ENCODE peak calls at places on chromosome 7, in eight cellular contexts. O is stimulated activated CD8-positive, alpha-beta memory T cell treated with anti-CD3 and anti-CD28 coated beads, Interleukin-2, amount 100 ng/mL, for 1 hour; C is adipocyte; X is BJ; Z is GM13976; T is left lobe of liver; Y is hippocampal formation; F is NCI-H345. H is an unnamed sample.

GRCh38 chr7:150407588-150408392 is 28.7 kb downstream of the ZNF775 start:
- DNase-seq in O (no peak), C (no peak), X (no peak), Z (no peak), T (no peak), Y (no peak), F (no peak), H (no peak)

GRCh38 chr7:102077081-102077480 is 209.6 kb upstream of the SH2B2 start:
- DNase-seq in O (no peak), C (no peak), X (no peak), Z (no peak), T (peak; percentile 30), Y (no peak), F (no peak), H (no peak)

GRCh38 chr7:139699640-139700504 is 77.9 kb downstream of the HIPK2 start:
- DNase-seq in O (no peak), C (no peak), X (no peak), Z (no peak), T (no peak), Y (no peak), F (no peak), H (no peak)

GRCh38 chr7:150941351-150941982 is 36.7 kb downstream of the KCNH2 start:
- DNase-seq in O (no peak), C (no peak), X (no peak), Z (no peak), T (no peak), Y (no peak), F (peak; percentile 41), H (no peak)

GRCh38 chr7:45035371-45035770 is 35.4 kb downstream of the CCM2 start:
- DNase-seq in O (no peak), C (no peak), X (no peak), Z (no peak), T (no peak), Y (no peak), F (no peak), H (no peak)

GRCh38 chr7:98186452-98187137 is 24.6 kb upstream of the BHLHA15 start:
- DNase-seq in O (no peak), C (no peak), X (no peak), Z (no peak), T (no peak), Y (no peak), F (no peak), H (no peak)

GRCh38 chr7:40717242-40717641 is 582.4 kb downstream of the SUGCT start:
- DNase-seq in O (no peak), C (no peak), X (no peak), Z (no peak), T (peak; percentile 60), Y (no peak), F (no peak), H (peak; percentile 98)

GRCh38 chr7:148912758-148913541 is 28.9 kb upstream of the EZH2 start:
- DNase-seq in O (no peak), C (no peak), X (no peak), Z (peak; percentile 58), T (no peak), Y (no peak), F (no peak), H (no peak)

GRCh38 chr7:103141753-103142404 is 7.0 kb downstream of the NAPEPLD start:
- DNase-seq in O (no peak), C (no peak), X (no peak), Z (no peak), T (no peak), Y (no peak), F (no peak), H (peak; percentile 80)

GRCh38 chr7:55476071-55476803 is 96.1 kb downstream of the VOPP1 start:
- DNase-seq in O (no peak), C (peak; percentile 41), X (no peak), Z (no peak), T (no peak), Y (peak; percentile 17), F (peak; percentile 25), H (no peak)

GRCh38 chr7:20170626-20171025 is 46.6 kb downstream of the MACC1 start:
- DNase-seq in O (no peak), C (peak; percentile 36), X (no peak), Z (no peak), T (no peak), Y (no peak), F (no peak), H (no peak)

GRCh38 chr7:155721056-155721455 is 76.6 kb downstream of the RBM33 start:
- DNase-seq in O (no peak), C (no peak), X (no peak), Z (no peak), T (no peak), Y (no peak), F (no peak), H (no peak)

H was measured in NCI-H226.